ENCODE peak calls at places on chromosomes 7 and 10, in four cellular contexts. G, M, C and U are unnamed samples.

GRCh38 chr7:155763721-155764431 is 48.4 kb downstream of the SHH start:
- DNase-seq in G (no peak), M (no peak), C (no peak), U (no peak)

GRCh38 chr7:2701832-2702593 is 14.0 kb downstream of the AMZ1 start:
- DNase-seq in M (no peak), G (no peak), C (no peak), U (peak; percentile 14)

GRCh38 chr10:91589015-91589655 is 43.7 kb downstream of the PPP1R3C start:
- DNase-seq in M (no peak), C (peak; percentile 74), G (peak; percentile 77), U (no peak)

GRCh38 chr10:114167985-114168384 is 6.0 kb downstream of the CCDC186 start:
- DNase-seq in G (no peak), M (no peak), C (no peak), U (no peak)

GRCh38 chr7:150428671-150429451 is 21.6 kb upstream of the GIMAP8 start:
- DNase-seq in M (peak; percentile 81), C (peak; percentile 65), G (peak; percentile 82), U (peak; percentile 77)

GRCh38 chr10:133379152-133379800 is at the start of gene PAOX:
- DNase-seq in M (peak; percentile 66), G (peak; percentile 79), C (peak; percentile 66), U (peak; percentile 42)

GRCh38 chr7:18357691-18358090 is 137.9 kb upstream of the HDAC9 start:
- DNase-seq in C (no peak), M (no peak), G (no peak), U (peak; percentile 45)

GRCh38 chr7:129644634-129645230 is 33.2 kb downstream of the NRF1 start:
- DNase-seq in M (no peak), C (no peak), G (no peak), U (peak; percentile 57)

GRCh38 chr10:63005246-63005645 is 127.9 kb upstream of the NRBF2 start:
- DNase-seq in C (no peak), M (no peak), G (no peak), U (peak; percentile 82)

GRCh38 chr7:24216576-24217116 is 67.3 kb upstream of the NPY start:
- DNase-seq in G (no peak), C (no peak), M (no peak), U (no peak)

GRCh38 chr10:50216894-50217293 is 34.4 kb downstream of the ASAH2 start:
- DNase-seq in C (no peak), M (no peak), G (no peak), U (peak; percentile 15)

GRCh38 chr10:47248436-47249090 is 51.4 kb upstream of the GDF10 start:
- DNase-seq in C (no peak), M (no peak), G (no peak), U (no peak)

GRCh38 chr10:77643795-77644468 is 6.3 kb upstream of the KCNMA1 start:
- DNase-seq in G (no peak), M (peak; percentile 23), C (peak; percentile 37), U (peak; percentile 69)

GRCh38 chr10:119301397-119301796 is 94.0 kb downstream of the GRK5 start:
- DNase-seq in M (no peak), C (no peak), G (no peak), U (no peak)

GRCh38 chr7:136009488-136010079 is 32.4 kb upstream of the MTPN start:
- DNase-seq in G (no peak), C (no peak), M (peak; percentile 9), U (peak; percentile 34)

GRCh38 chr7:82559203-82559805 is 115.7 kb upstream of the CACNA2D1 start:
- DNase-seq in M (no peak), G (no peak), C (no peak), U (no peak)

GRCh38 chr7:117750612-117751563 is 122.4 kb downstream of the CTTNBP2 start:
- DNase-seq in C (no peak), G (no peak), M (no peak), U (peak; percentile 41)

GRCh38 chr7:103009466-103010219 is 65.0 kb downstream of the FBXL13 start:
- DNase-seq in G (no peak), M (no peak), C (no peak), U (no peak)

GRCh38 chr7:1755783-1756626 is 85.9 kb downstream of the ELFN1 start:
- DNase-seq in C (no peak), G (no peak), M (no peak), U (no peak)

GRCh38 chr10:62374862-62375710 is 917 bp downstream of the ZNF365 start:
- DNase-seq in C (no peak), G (no peak), M (no peak), U (no peak)

GRCh38 chr7:91068136-91068795 is 196.0 kb upstream of the FZD1 start:
- DNase-seq in C (no peak), M (no peak), G (no peak), U (no peak)

GRCh38 chr7:101950450-101951119 is 133.2 kb downstream of the CUX1 start:
- DNase-seq in C (no peak), G (no peak), M (no peak), U (peak; percentile 86)

GRCh38 chr7:16851829-16852228 is 30.0 kb downstream of the AGR3 start:
- DNase-seq in M (no peak), G (no peak), C (peak; percentile 15), U (no peak)

GRCh38 chr10:285216-285967 is 150.1 kb downstream of the ZMYND11 start:
- DNase-seq in C (no peak), M (no peak), G (no peak), U (no peak)

GRCh38 chr10:113126506-113127192 is 176.6 kb downstream of the TCF7L2 start:
- DNase-seq in C (peak; percentile 40), M (peak; percentile 56), G (peak; percentile 74), U (peak; percentile 79)